ENCODE peak calls at places on chromosomes 1 and 21, in eight cellular contexts. One of them, this sample, is unnamed.

GRCh38 chr1:31421404-31422040 is 8.5 kb downstream of the SERINC2 start:
- DNase-seq in HS-5: no peak
- DNase-seq in stimulated activated CD4-positive, alpha-beta T cell treated with anti-CD3 and anti-CD28 coated beads, Interleukin-2, amount 100 ng/mL, for 24 hours: no peak
- DNase-seq in CD8-positive, alpha-beta memory T cell: no peak
- DNase-seq in SJSA1: no peak
- DNase-seq in tibial artery: no peak
- DNase-seq in COR-L47: no peak
- DNase-seq in glutamatergic neuron: peak
- DNase-seq in this sample: no peak

GRCh38 chr1:48246727-48247126 is 24.2 kb downstream of the SLC5A9 start:
- DNase-seq in stimulated activated CD4-positive, alpha-beta T cell treated with anti-CD3 and anti-CD28 coated beads, Interleukin-2, amount 100 ng/mL, for 24 hours: no peak
- DNase-seq in CD8-positive, alpha-beta memory T cell: no peak
- DNase-seq in HS-5: no peak
- DNase-seq in SJSA1: no peak
- DNase-seq in tibial artery: no peak
- DNase-seq in COR-L47: peak
- DNase-seq in glutamatergic neuron: no peak
- DNase-seq in this sample: no peak

GRCh38 chr1:33459766-33460543 is 12.5 kb upstream of the ZSCAN20 start:
- DNase-seq in CD8-positive, alpha-beta memory T cell: no peak
- DNase-seq in COR-L47: no peak
- DNase-seq in tibial artery: no peak
- DNase-seq in glutamatergic neuron: no peak
- DNase-seq in stimulated activated CD4-positive, alpha-beta T cell treated with anti-CD3 and anti-CD28 coated beads, Interleukin-2, amount 100 ng/mL, for 24 hours: no peak
- DNase-seq in HS-5: no peak
- DNase-seq in SJSA1: no peak
- DNase-seq in this sample: no peak

GRCh38 chr1:116514708-116515525 is 55.9 kb downstream of the CD58 start:
- DNase-seq in CD8-positive, alpha-beta memory T cell: peak
- DNase-seq in stimulated activated CD4-positive, alpha-beta T cell treated with anti-CD3 and anti-CD28 coated beads, Interleukin-2, amount 100 ng/mL, for 24 hours: peak
- DNase-seq in tibial artery: no peak
- DNase-seq in COR-L47: no peak
- DNase-seq in HS-5: no peak
- DNase-seq in glutamatergic neuron: no peak
- DNase-seq in SJSA1: no peak
- DNase-seq in this sample: peak

GRCh38 chr1:48718116-48718630 is 58.5 kb downstream of the BEND5 start:
- DNase-seq in CD8-positive, alpha-beta memory T cell: no peak
- DNase-seq in glutamatergic neuron: no peak
- DNase-seq in tibial artery: no peak
- DNase-seq in SJSA1: no peak
- DNase-seq in HS-5: no peak
- DNase-seq in stimulated activated CD4-positive, alpha-beta T cell treated with anti-CD3 and anti-CD28 coated beads, Interleukin-2, amount 100 ng/mL, for 24 hours: no peak
- DNase-seq in COR-L47: no peak
- DNase-seq in this sample: no peak

GRCh38 chr1:43367026-43367903 is 546 bp downstream of the ELOVL1 start:
- DNase-seq in glutamatergic neuron: peak
- DNase-seq in CD8-positive, alpha-beta memory T cell: peak
- DNase-seq in HS-5: no peak
- DNase-seq in stimulated activated CD4-positive, alpha-beta T cell treated with anti-CD3 and anti-CD28 coated beads, Interleukin-2, amount 100 ng/mL, for 24 hours: peak
- DNase-seq in SJSA1: no peak
- DNase-seq in COR-L47: no peak
- DNase-seq in tibial artery: peak
- DNase-seq in this sample: peak

GRCh38 chr1:226097866-226098625 is 35.5 kb downstream of the H3-3A start:
- DNase-seq in HS-5: peak
- DNase-seq in CD8-positive, alpha-beta memory T cell: no peak
- DNase-seq in glutamatergic neuron: no peak
- DNase-seq in SJSA1: no peak
- DNase-seq in stimulated activated CD4-positive, alpha-beta T cell treated with anti-CD3 and anti-CD28 coated beads, Interleukin-2, amount 100 ng/mL, for 24 hours: no peak
- DNase-seq in COR-L47: no peak
- DNase-seq in tibial artery: no peak
- DNase-seq in this sample: no peak

GRCh38 chr1:51927029-51927428 is 48.5 kb upstream of the NRDC start:
- DNase-seq in COR-L47: no peak
- DNase-seq in SJSA1: peak
- DNase-seq in stimulated activated CD4-positive, alpha-beta T cell treated with anti-CD3 and anti-CD28 coated beads, Interleukin-2, amount 100 ng/mL, for 24 hours: no peak
- DNase-seq in tibial artery: no peak
- DNase-seq in HS-5: no peak
- DNase-seq in glutamatergic neuron: no peak
- DNase-seq in CD8-positive, alpha-beta memory T cell: no peak
- DNase-seq in this sample: no peak

GRCh38 chr21:41840880-41841279 is 38.3 kb downstream of the PRDM15 start:
- DNase-seq in HS-5: no peak
- DNase-seq in CD8-positive, alpha-beta memory T cell: no peak
- DNase-seq in glutamatergic neuron: no peak
- DNase-seq in stimulated activated CD4-positive, alpha-beta T cell treated with anti-CD3 and anti-CD28 coated beads, Interleukin-2, amount 100 ng/mL, for 24 hours: no peak
- DNase-seq in SJSA1: no peak
- DNase-seq in COR-L47: no peak
- DNase-seq in tibial artery: no peak
- DNase-seq in this sample: no peak

GRCh38 chr1:208203848-208204609 is 40.2 kb downstream of the PLXNA2 start:
- DNase-seq in tibial artery: no peak
- DNase-seq in COR-L47: no peak
- DNase-seq in SJSA1: peak
- DNase-seq in glutamatergic neuron: no peak
- DNase-seq in CD8-positive, alpha-beta memory T cell: no peak
- DNase-seq in stimulated activated CD4-positive, alpha-beta T cell treated with anti-CD3 and anti-CD28 coated beads, Interleukin-2, amount 100 ng/mL, for 24 hours: no peak
- DNase-seq in HS-5: no peak
- DNase-seq in this sample: no peak

GRCh38 chr1:183228650-183229220 is 42.7 kb downstream of the LAMC2 start:
- DNase-seq in COR-L47: no peak
- DNase-seq in HS-5: no peak
- DNase-seq in stimulated activated CD4-positive, alpha-beta T cell treated with anti-CD3 and anti-CD28 coated beads, Interleukin-2, amount 100 ng/mL, for 24 hours: no peak
- DNase-seq in tibial artery: no peak
- DNase-seq in glutamatergic neuron: no peak
- DNase-seq in CD8-positive, alpha-beta memory T cell: no peak
- DNase-seq in SJSA1: no peak
- DNase-seq in this sample: no peak

GRCh38 chr1:4272568-4272967 is 372.5 kb upstream of the C1orf174 start:
- DNase-seq in CD8-positive, alpha-beta memory T cell: no peak
- DNase-seq in glutamatergic neuron: no peak
- DNase-seq in stimulated activated CD4-positive, alpha-beta T cell treated with anti-CD3 and anti-CD28 coated beads, Interleukin-2, amount 100 ng/mL, for 24 hours: no peak
- DNase-seq in SJSA1: no peak
- DNase-seq in COR-L47: no peak
- DNase-seq in HS-5: no peak
- DNase-seq in tibial artery: no peak
- DNase-seq in this sample: no peak

GRCh38 chr21:26684866-26685265 is 111.8 kb upstream of the CYYR1 start:
- DNase-seq in stimulated activated CD4-positive, alpha-beta T cell treated with anti-CD3 and anti-CD28 coated beads, Interleukin-2, amount 100 ng/mL, for 24 hours: no peak
- DNase-seq in COR-L47: no peak
- DNase-seq in SJSA1: no peak
- DNase-seq in tibial artery: no peak
- DNase-seq in HS-5: peak
- DNase-seq in CD8-positive, alpha-beta memory T cell: no peak
- DNase-seq in glutamatergic neuron: no peak
- DNase-seq in this sample: no peak

GRCh38 chr1:110060662-110061060 is 9.8 kb downstream of the ALX3 start:
- DNase-seq in CD8-positive, alpha-beta memory T cell: no peak
- DNase-seq in COR-L47: no peak
- DNase-seq in tibial artery: no peak
- DNase-seq in glutamatergic neuron: no peak
- DNase-seq in HS-5: no peak
- DNase-seq in stimulated activated CD4-positive, alpha-beta T cell treated with anti-CD3 and anti-CD28 coated beads, Interleukin-2, amount 100 ng/mL, for 24 hours: no peak
- DNase-seq in SJSA1: no peak
- DNase-seq in this sample: no peak

GRCh38 chr1:10643607-10644306 is 152.7 kb downstream of the CASZ1 start:
- DNase-seq in COR-L47: peak
- DNase-seq in SJSA1: no peak
- DNase-seq in glutamatergic neuron: no peak
- DNase-seq in HS-5: no peak
- DNase-seq in stimulated activated CD4-positive, alpha-beta T cell treated with anti-CD3 and anti-CD28 coated beads, Interleukin-2, amount 100 ng/mL, for 24 hours: no peak
- DNase-seq in tibial artery: no peak
- DNase-seq in CD8-positive, alpha-beta memory T cell: no peak
- DNase-seq in this sample: no peak

GRCh38 chr1:207259391-207259790 is 62.1 kb upstream of the CD55 start:
- DNase-seq in stimulated activated CD4-positive, alpha-beta T cell treated with anti-CD3 and anti-CD28 coated beads, Interleukin-2, amount 100 ng/mL, for 24 hours: no peak
- DNase-seq in CD8-positive, alpha-beta memory T cell: no peak
- DNase-seq in COR-L47: no peak
- DNase-seq in tibial artery: no peak
- DNase-seq in HS-5: no peak
- DNase-seq in SJSA1: no peak
- DNase-seq in glutamatergic neuron: no peak
- DNase-seq in this sample: no peak

GRCh38 chr21:33318087-33318486 is 6.7 kb upstream of the IFNAR1 start:
- DNase-seq in HS-5: no peak
- DNase-seq in CD8-positive, alpha-beta memory T cell: no peak
- DNase-seq in stimulated activated CD4-positive, alpha-beta T cell treated with anti-CD3 and anti-CD28 coated beads, Interleukin-2, amount 100 ng/mL, for 24 hours: no peak
- DNase-seq in COR-L47: no peak
- DNase-seq in glutamatergic neuron: no peak
- DNase-seq in tibial artery: no peak
- DNase-seq in SJSA1: no peak
- DNase-seq in this sample: no peak

GRCh38 chr1:13784971-13785370 is 85.0 kb downstream of the PRDM2 start:
- DNase-seq in stimulated activated CD4-positive, alpha-beta T cell treated with anti-CD3 and anti-CD28 coated beads, Interleukin-2, amount 100 ng/mL, for 24 hours: no peak
- DNase-seq in glutamatergic neuron: no peak
- DNase-seq in CD8-positive, alpha-beta memory T cell: no peak
- DNase-seq in SJSA1: no peak
- DNase-seq in HS-5: no peak
- DNase-seq in tibial artery: no peak
- DNase-seq in COR-L47: no peak
- DNase-seq in this sample: no peak

GRCh38 chr1:182397653-182398388 is 2.6 kb downstream of the TEDDM1 start:
- DNase-seq in COR-L47: no peak
- DNase-seq in SJSA1: no peak
- DNase-seq in CD8-positive, alpha-beta memory T cell: no peak
- DNase-seq in HS-5: no peak
- DNase-seq in tibial artery: no peak
- DNase-seq in stimulated activated CD4-positive, alpha-beta T cell treated with anti-CD3 and anti-CD28 coated beads, Interleukin-2, amount 100 ng/mL, for 24 hours: no peak
- DNase-seq in glutamatergic neuron: no peak
- DNase-seq in this sample: no peak

GRCh38 chr1:201715801-201716741 is 112.9 kb upstream of the IPO9 start:
- DNase-seq in tibial artery: peak
- DNase-seq in glutamatergic neuron: no peak
- DNase-seq in SJSA1: no peak
- DNase-seq in CD8-positive, alpha-beta memory T cell: no peak
- DNase-seq in COR-L47: no peak
- DNase-seq in HS-5: no peak
- DNase-seq in stimulated activated CD4-positive, alpha-beta T cell treated with anti-CD3 and anti-CD28 coated beads, Interleukin-2, amount 100 ng/mL, for 24 hours: no peak
- DNase-seq in this sample: no peak

GRCh38 chr1:160127865-160128523 is 12.4 kb downstream of the ATP1A2 start:
- DNase-seq in glutamatergic neuron: no peak
- DNase-seq in tibial artery: no peak
- DNase-seq in stimulated activated CD4-positive, alpha-beta T cell treated with anti-CD3 and anti-CD28 coated beads, Interleukin-2, amount 100 ng/mL, for 24 hours: no peak
- DNase-seq in COR-L47: no peak
- DNase-seq in CD8-positive, alpha-beta memory T cell: no peak
- DNase-seq in HS-5: no peak
- DNase-seq in SJSA1: peak
- DNase-seq in this sample: no peak

GRCh38 chr1:91091812-91092211 is 70.0 kb upstream of the ZNF644 start:
- DNase-seq in COR-L47: no peak
- DNase-seq in stimulated activated CD4-positive, alpha-beta T cell treated with anti-CD3 and anti-CD28 coated beads, Interleukin-2, amount 100 ng/mL, for 24 hours: no peak
- DNase-seq in CD8-positive, alpha-beta memory T cell: no peak
- DNase-seq in SJSA1: peak
- DNase-seq in glutamatergic neuron: no peak
- DNase-seq in HS-5: no peak
- DNase-seq in tibial artery: no peak
- DNase-seq in this sample: no peak

GRCh38 chr1:168235548-168235885 is 9.7 kb downstream of the SFT2D2 start:
- DNase-seq in glutamatergic neuron: no peak
- DNase-seq in SJSA1: no peak
- DNase-seq in CD8-positive, alpha-beta memory T cell: no peak
- DNase-seq in tibial artery: no peak
- DNase-seq in COR-L47: no peak
- DNase-seq in stimulated activated CD4-positive, alpha-beta T cell treated with anti-CD3 and anti-CD28 coated beads, Interleukin-2, amount 100 ng/mL, for 24 hours: no peak
- DNase-seq in HS-5: no peak
- DNase-seq in this sample: no peak

GRCh38 chr1:96927125-96927524 is 205.5 kb downstream of the PTBP2 start:
- DNase-seq in stimulated activated CD4-positive, alpha-beta T cell treated with anti-CD3 and anti-CD28 coated beads, Interleukin-2, amount 100 ng/mL, for 24 hours: no peak
- DNase-seq in CD8-positive, alpha-beta memory T cell: no peak
- DNase-seq in HS-5: no peak
- DNase-seq in tibial artery: no peak
- DNase-seq in SJSA1: no peak
- DNase-seq in glutamatergic neuron: no peak
- DNase-seq in COR-L47: no peak
- DNase-seq in this sample: peak

GRCh38 chr1:3775498-3776230 is 3.1 kb downstream of the SMIM1 start:
- DNase-seq in stimulated activated CD4-positive, alpha-beta T cell treated with anti-CD3 and anti-CD28 coated beads, Interleukin-2, amount 100 ng/mL, for 24 hours: peak
- DNase-seq in HS-5: no peak
- DNase-seq in tibial artery: no peak
- DNase-seq in SJSA1: no peak
- DNase-seq in COR-L47: peak
- DNase-seq in glutamatergic neuron: peak
- DNase-seq in CD8-positive, alpha-beta memory T cell: peak
- DNase-seq in this sample: no peak

GRCh38 chr1:188937965-188938551 is 1539.6 kb downstream of the BRINP3 start:
- DNase-seq in HS-5: peak
- DNase-seq in stimulated activated CD4-positive, alpha-beta T cell treated with anti-CD3 and anti-CD28 coated beads, Interleukin-2, amount 100 ng/mL, for 24 hours: no peak
- DNase-seq in CD8-positive, alpha-beta memory T cell: no peak
- DNase-seq in glutamatergic neuron: no peak
- DNase-seq in tibial artery: no peak
- DNase-seq in SJSA1: no peak
- DNase-seq in COR-L47: no peak
- DNase-seq in this sample: no peak

GRCh38 chr1:59379028-59379728 is 82.3 kb downstream of the FGGY start:
- DNase-seq in CD8-positive, alpha-beta memory T cell: no peak
- DNase-seq in tibial artery: no peak
- DNase-seq in HS-5: no peak
- DNase-seq in SJSA1: no peak
- DNase-seq in stimulated activated CD4-positive, alpha-beta T cell treated with anti-CD3 and anti-CD28 coated beads, Interleukin-2, amount 100 ng/mL, for 24 hours: no peak
- DNase-seq in glutamatergic neuron: no peak
- DNase-seq in COR-L47: no peak
- DNase-seq in this sample: no peak

GRCh38 chr1:184485731-184486723 is 99.2 kb downstream of the C1orf21 start:
- DNase-seq in glutamatergic neuron: no peak
- DNase-seq in tibial artery: no peak
- DNase-seq in SJSA1: no peak
- DNase-seq in stimulated activated CD4-positive, alpha-beta T cell treated with anti-CD3 and anti-CD28 coated beads, Interleukin-2, amount 100 ng/mL, for 24 hours: no peak
- DNase-seq in CD8-positive, alpha-beta memory T cell: no peak
- DNase-seq in COR-L47: no peak
- DNase-seq in HS-5: no peak
- DNase-seq in this sample: no peak

GRCh38 chr1:157596384-157596783 is 1.5 kb downstream of the FCRL4 start:
- DNase-seq in CD8-positive, alpha-beta memory T cell: no peak
- DNase-seq in stimulated activated CD4-positive, alpha-beta T cell treated with anti-CD3 and anti-CD28 coated beads, Interleukin-2, amount 100 ng/mL, for 24 hours: no peak
- DNase-seq in COR-L47: no peak
- DNase-seq in HS-5: no peak
- DNase-seq in glutamatergic neuron: no peak
- DNase-seq in SJSA1: no peak
- DNase-seq in tibial artery: no peak
- DNase-seq in this sample: no peak